ENCODE peak calls at places on chromosomes 16 and 17, in eight cellular contexts. E is CD8-positive, alpha-beta T cell; N is RWPE1; X is WERI-Rb-1; G is ascending aorta; B is fibroblast of mammary gland; S is esophagus squamous epithelium; H is neural crest cell. J is an unnamed sample.

GRCh38 chr17:550041-550398 is 164.6 kb downstream of the VPS53 start:
- DNase-seq in E (no peak), N (peak; percentile 16), X (no peak), G (no peak), B (peak; percentile 14), S (no peak), H (no peak), J (no peak)

GRCh38 chr17:40314557-40314953 is 5.6 kb downstream of the RARA start:
- DNase-seq in E (peak; percentile 53), N (peak; percentile 92), X (no peak), G (peak; percentile 90), B (peak; percentile 89), S (no peak), H (no peak), J (peak; percentile 12)

GRCh38 chr17:18008496-18009268 is 30.3 kb downstream of the ATPAF2 start:
- DNase-seq in E (no peak), N (peak; percentile 28), X (no peak), G (no peak), B (peak; percentile 42), S (no peak), H (no peak), J (no peak)

GRCh38 chr16:73912311-73912710 is 384.3 kb upstream of the PSMD7 start:
- DNase-seq in E (no peak), N (no peak), X (no peak), G (no peak), B (no peak), S (no peak), H (no peak), J (no peak)

GRCh38 chr16:11349599-11350276 is 4.5 kb downstream of the RMI2 start:
- DNase-seq in E (no peak), N (peak; percentile 28), X (no peak), G (peak; percentile 53), B (peak; percentile 86), S (no peak), H (no peak), J (no peak)

GRCh38 chr17:83012161-83012800 is 67.1 kb upstream of the METRNL start:
- DNase-seq in E (no peak), N (no peak), X (no peak), G (no peak), B (no peak), S (no peak), H (no peak), J (no peak)

GRCh38 chr17:81057079-81057730 is 22.3 kb downstream of the BAIAP2 start:
- DNase-seq in E (no peak), N (peak; percentile 94), X (peak; percentile 93), G (no peak), B (peak; percentile 77), S (no peak), H (no peak), J (no peak)

GRCh38 chr17:42174126-42174783 is 6.7 kb downstream of the KCNH4 start:
- DNase-seq in E (no peak), N (no peak), X (no peak), G (no peak), B (no peak), S (no peak), H (no peak), J (no peak)

DNA sequence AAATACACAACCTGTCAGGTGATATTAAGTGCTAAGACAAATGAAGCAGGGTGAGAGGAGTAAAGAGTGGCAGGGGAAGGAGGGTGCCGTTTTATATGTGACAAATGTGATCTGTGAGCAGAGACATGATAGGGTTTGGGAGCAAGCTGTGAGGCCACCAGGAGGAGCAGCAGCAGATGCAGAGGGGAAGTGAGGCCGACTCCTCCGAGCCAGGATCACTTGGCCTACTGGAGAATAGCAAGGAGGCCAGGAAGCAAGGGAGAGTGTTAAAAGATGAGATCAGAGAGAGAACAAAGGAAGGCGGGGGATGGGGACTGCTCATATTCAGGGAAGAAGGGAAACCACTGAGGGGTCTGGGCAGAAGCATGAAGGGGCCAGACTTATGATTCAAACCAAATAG is 129.4 kb downstream of the TANGO6 start:
- DNase-seq in E (no peak), N (no peak), X (peak; percentile 83), G (no peak), B (peak; percentile 64), S (no peak), H (peak; percentile 7), J (peak; percentile 56)
- TF ChIP-seq CTCF in E (no peak), N (no peak), X (peak; percentile 69), G (no peak), B (peak; percentile 49), S (no peak), H (peak; percentile 27), J (no peak)

GRCh38 chr17:14886200-14886739 is 378.9 kb downstream of the PMP22 start:
- DNase-seq in E (no peak), N (no peak), X (peak; percentile 6), G (no peak), B (peak; percentile 31), S (no peak), H (no peak), J (no peak)
- TF ChIP-seq CTCF in E (no peak), N (no peak), X (peak; percentile 67), G (no peak), B (peak; percentile 43), S (peak; percentile 47), H (peak; percentile 39), J (no peak)

DNA sequence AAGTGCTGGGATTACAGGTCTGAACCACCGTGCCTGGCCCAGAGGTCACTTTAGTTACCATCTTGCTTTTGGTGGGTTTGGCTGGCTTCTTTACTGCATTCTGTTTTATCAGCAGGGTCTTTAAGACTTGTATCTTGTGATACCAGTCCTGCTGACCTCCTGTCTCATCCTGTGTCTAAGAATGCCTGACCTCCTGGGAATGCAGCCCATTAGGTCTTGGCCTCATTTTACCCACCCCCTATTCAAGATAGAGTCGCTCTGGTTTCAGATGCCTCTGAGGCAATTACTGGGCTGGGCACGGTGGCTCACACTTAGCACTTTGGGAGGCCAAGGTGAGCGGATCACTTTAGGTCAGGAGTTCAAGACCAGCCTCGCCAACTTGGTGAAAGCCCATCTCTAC is 63.8 kb downstream of the MFSD11 start:
- DNase-seq in E (no peak), N (no peak), X (no peak), G (no peak), B (no peak), S (no peak), H (no peak), J (no peak)
- TF ChIP-seq CTCF in E (no peak), N (no peak), X (no peak), G (no peak), B (no peak), S (no peak), H (no peak), J (no peak)

GRCh38 chr16:78727536-78727935 is 628.1 kb downstream of the WWOX start:
- DNase-seq in E (no peak), N (no peak), X (no peak), G (no peak), B (no peak), S (no peak), H (no peak), J (no peak)
- TF ChIP-seq CTCF in E (no peak), N (no peak), X (peak; percentile 21), G (no peak), B (no peak), S (no peak), H (peak; percentile 40), J (peak; percentile 10)

DNA sequence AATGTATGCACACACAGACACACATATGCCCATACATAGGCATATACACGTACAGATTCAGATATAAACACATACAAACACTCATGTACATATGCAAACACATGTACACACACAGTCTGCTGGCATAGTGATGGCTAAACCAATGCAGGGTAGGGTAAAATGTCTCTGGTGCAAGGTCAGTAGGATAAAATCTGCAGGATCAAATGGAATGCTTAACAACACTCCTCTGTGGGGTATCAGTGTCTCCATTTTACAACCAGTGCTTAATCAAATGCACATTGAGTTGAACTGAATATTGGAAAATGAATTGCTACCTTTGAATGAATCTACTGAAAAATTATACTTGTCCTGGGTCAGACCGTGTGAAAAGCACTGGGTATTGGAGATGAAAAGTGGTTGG is 314.6 kb downstream of the HAPSTR1 start:
- DNase-seq in E (no peak), N (no peak), X (no peak), G (no peak), B (no peak), S (no peak), H (no peak), J (no peak)
- TF ChIP-seq CTCF in E (no peak), N (no peak), X (no peak), G (no peak), B (no peak), S (no peak), H (no peak), J (no peak)

GRCh38 chr17:37082461-37082860 is 133.7 kb downstream of the AATF start:
- DNase-seq in E (no peak), N (no peak), X (no peak), G (no peak), B (no peak), S (no peak), H (no peak), J (no peak)
- TF ChIP-seq CTCF in E (no peak), N (no peak), X (no peak), G (no peak), B (no peak), S (no peak), H (no peak), J (no peak)

J was measured in glutamatergic neuron.